ENCODE peak calls at places on chromosome 18, in seven cellular contexts. B, G, N, S, W, F and D are unnamed samples.

GRCh38 chr18:8854962-8855361 is 149.6 kb downstream of the MTCL1 start:
- DNase-seq in B (no peak), G (no peak), N (no peak), S (no peak), W (no peak), F (no peak), D (no peak)

GRCh38 chr18:13290856-13291271 is 72.3 kb downstream of the LDLRAD4 start:
- DNase-seq in B (no peak), G (no peak), N (no peak), S (no peak), W (no peak), F (no peak), D (no peak)

GRCh38 chr18:11857177-11857887 is 6.1 kb downstream of the CHMP1B start:
- DNase-seq in B (peak), G (no peak), N (peak), S (peak), W (peak), F (peak), D (peak)

GRCh38 chr18:61992285-61992684 is 99.5 kb upstream of the RNF152 start:
- DNase-seq in B (peak), G (no peak), N (peak), S (peak), W (no peak), F (peak), D (peak)

GRCh38 chr18:63178526-63178880 is 141.1 kb downstream of the BCL2 start:
- DNase-seq in B (no peak), G (peak), N (no peak), S (no peak), W (no peak), F (no peak), D (no peak)

GRCh38 chr18:21004721-21005120 is 106.9 kb downstream of the ROCK1 start:
- DNase-seq in B (peak), G (no peak), N (peak), S (peak), W (no peak), F (peak), D (peak)

GRCh38 chr18:71865888-71866287 is 678.3 kb downstream of the CBLN2 start:
- DNase-seq in B (no peak), G (no peak), N (no peak), S (no peak), W (no peak), F (no peak), D (no peak)

GRCh38 chr18:22314001-22314400 is 103.7 kb downstream of the CTAGE1 start:
- DNase-seq in B (peak), G (no peak), N (peak), S (peak), W (no peak), F (no peak), D (no peak)

GRCh38 chr18:63082661-63083531 is 236.7 kb downstream of the BCL2 start:
- DNase-seq in B (peak), G (no peak), N (peak), S (no peak), W (no peak), F (no peak), D (peak)

GRCh38 chr18:36758001-36758400 is 70.8 kb downstream of the TPGS2 start:
- DNase-seq in B (peak), G (no peak), N (peak), S (no peak), W (no peak), F (no peak), D (no peak)

GRCh38 chr18:55988537-55988936 is 400.5 kb upstream of the TCF4 start:
- DNase-seq in B (peak), G (no peak), N (peak), S (no peak), W (no peak), F (no peak), D (no peak)

GRCh38 chr18:57107141-57107832 is 39.6 kb upstream of the BOD1L2 start:
- DNase-seq in B (peak), G (no peak), N (peak), S (no peak), W (no peak), F (peak), D (peak)

GRCh38 chr18:36511791-36512352 is 214.4 kb downstream of the FHOD3 start:
- DNase-seq in B (peak), G (no peak), N (no peak), S (no peak), W (no peak), F (no peak), D (no peak)

GRCh38 chr18:58572680-58573079 is 56.2 kb downstream of the ALPK2 start:
- DNase-seq in B (no peak), G (no peak), N (no peak), S (no peak), W (no peak), F (no peak), D (no peak)

GRCh38 chr18:12011199-12011961 is 30.1 kb downstream of the IMPA2 start:
- DNase-seq in B (no peak), G (no peak), N (no peak), S (no peak), W (no peak), F (no peak), D (no peak)

GRCh38 chr18:28178720-28179119 is 1.8 kb upstream of the CDH2 start:
- DNase-seq in B (peak), G (no peak), N (peak), S (no peak), W (no peak), F (no peak), D (peak)

GRCh38 chr18:63186520-63186919 is 133.0 kb downstream of the BCL2 start:
- DNase-seq in B (no peak), G (no peak), N (no peak), S (no peak), W (no peak), F (no peak), D (no peak)

GRCh38 chr18:8776013-8776515 is 70.7 kb downstream of the MTCL1 start:
- DNase-seq in B (no peak), G (no peak), N (no peak), S (no peak), W (no peak), F (no peak), D (no peak)

GRCh38 chr18:53753616-53754015 is 470.9 kb downstream of the MBD2 start:
- DNase-seq in B (no peak), G (no peak), N (no peak), S (no peak), W (no peak), F (no peak), D (no peak)

GRCh38 chr18:7754725-7755181 is 187.6 kb downstream of the PTPRM start:
- DNase-seq in B (no peak), G (no peak), N (no peak), S (no peak), W (no peak), F (no peak), D (no peak)

GRCh38 chr18:12059334-12060181 is 34.1 kb upstream of the ANKRD62 start:
- DNase-seq in B (no peak), G (no peak), N (no peak), S (no peak), W (no peak), F (no peak), D (no peak)

GRCh38 chr18:9140381-9140780 is 3.8 kb downstream of the ANKRD12 start:
- DNase-seq in B (no peak), G (no peak), N (no peak), S (no peak), W (no peak), F (no peak), D (no peak)

GRCh38 chr18:44954256-44954655 is 273.6 kb downstream of the SETBP1 start:
- DNase-seq in B (no peak), G (no peak), N (no peak), S (no peak), W (no peak), F (no peak), D (no peak)

DNA sequence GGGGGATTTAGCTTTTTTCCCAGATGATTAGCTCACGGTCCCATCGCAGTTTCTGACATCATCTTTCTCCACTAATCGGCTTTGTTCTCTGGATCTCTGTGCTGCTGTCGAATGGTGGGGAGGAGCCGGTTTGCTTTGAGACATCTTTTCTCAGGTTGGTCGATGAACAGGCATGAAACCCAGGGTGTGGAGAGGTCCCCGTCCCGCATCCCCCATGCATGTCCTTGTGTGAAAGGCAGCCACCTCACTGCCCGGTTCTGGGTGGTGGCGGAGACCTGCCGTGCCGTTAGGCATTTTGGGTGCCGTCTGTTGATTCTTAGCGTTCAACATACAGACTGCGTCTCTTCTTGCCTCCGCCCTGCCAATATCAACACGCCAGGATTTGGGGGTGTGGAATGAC is 57.8 kb downstream of the CTDP1 start:
- DNase-seq in B (no peak), G (no peak), N (no peak), S (no peak), W (no peak), F (no peak), D (no peak)
- H3K4me3 ChIP-seq in B (no peak), G (no peak), N (no peak), S (no peak), W (no peak), F (no peak), D (no peak)

GRCh38 chr18:68431111-68431921 is 283.6 kb downstream of the TMX3 start:
- DNase-seq in B (peak), G (no peak), N (peak), S (no peak), W (no peak), F (peak), D (peak)
- TF ChIP-seq CTCF in B (no peak), G (no peak), N (no peak), S (no peak), W (no peak), F (no peak), D (no peak)

GRCh38 chr18:10453885-10454772 is at the start of gene APCDD1:
- DNase-seq in B (no peak), G (peak), N (peak), S (no peak), W (peak), F (no peak), D (no peak)
- H3K4me3 ChIP-seq in B (peak), G (peak), N (peak), S (peak), W (peak), F (peak), D (peak)

GRCh38 chr18:79199691-79200374 is 130.6 kb downstream of the ATP9B start:
- DNase-seq in B (peak), G (no peak), N (peak), S (peak), W (no peak), F (no peak), D (peak)
- TF ChIP-seq CTCF in B (peak), G (no peak), N (no peak), S (peak), W (no peak), F (no peak), D (no peak)

GRCh38 chr18:48940854-48941531 is 9.8 kb downstream of the SMAD7 start:
- DNase-seq in B (no peak), G (no peak), N (no peak), S (no peak), W (no peak), F (no peak), D (no peak)

GRCh38 chr18:48937869-48938750 is 12.7 kb downstream of the SMAD7 start:
- DNase-seq in B (no peak), G (no peak), N (no peak), S (no peak), W (no peak), F (no peak), D (no peak)

GRCh38 chr18:48941672-48942071 is 9.1 kb downstream of the SMAD7 start:
- DNase-seq in B (no peak), G (no peak), N (no peak), S (no peak), W (no peak), F (no peak), D (no peak)

GRCh38 chr18:48939368-48940097 is 11.2 kb downstream of the SMAD7 start:
- DNase-seq in B (peak), G (no peak), N (peak), S (no peak), W (no peak), F (no peak), D (peak)

DNA sequence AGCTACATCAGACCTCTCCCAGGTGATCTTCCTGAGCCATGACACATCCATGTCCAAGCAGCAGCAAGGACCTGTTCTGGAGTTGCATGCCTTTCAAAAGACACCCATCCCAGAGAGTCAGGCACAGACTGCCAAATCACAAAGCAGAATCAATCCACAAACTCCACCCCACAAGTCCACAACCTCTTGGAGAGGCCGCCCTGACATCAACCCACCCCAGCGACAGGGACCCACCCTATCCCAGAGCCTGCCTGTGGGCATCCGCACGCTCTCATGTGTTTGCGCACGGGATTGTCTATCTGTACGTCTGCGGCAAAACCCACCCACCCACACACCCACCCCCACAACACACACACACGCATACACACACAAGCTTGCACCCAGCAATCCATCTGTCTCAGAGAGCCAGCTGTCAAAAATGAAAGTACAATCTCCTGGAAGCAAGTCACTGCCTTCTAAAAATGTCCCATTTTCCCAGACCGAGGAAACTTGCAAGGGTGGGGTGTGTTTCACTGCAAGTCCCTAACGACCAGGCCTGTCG is 11.9 kb downstream of the SMAD7 start:
- DNase-seq in B (no peak), G (no peak), N (peak), S (no peak), W (no peak), F (no peak), D (no peak)
- H3K4me3 ChIP-seq in B (peak), G (peak), N (no peak), S (peak), W (peak), F (peak), D (no peak)

GRCh38 chr18:69128978-69129377 is 271.7 kb upstream of the DOK6 start:
- DNase-seq in B (no peak), G (no peak), N (no peak), S (no peak), W (no peak), F (no peak), D (no peak)

GRCh38 chr18:69123421-69123820 is 277.3 kb upstream of the DOK6 start:
- DNase-seq in B (no peak), G (no peak), N (no peak), S (no peak), W (no peak), F (no peak), D (no peak)

GRCh38 chr18:69127844-69128486 is 272.7 kb upstream of the DOK6 start:
- DNase-seq in B (peak), G (no peak), N (no peak), S (no peak), W (no peak), F (no peak), D (no peak)
- TF ChIP-seq CTCF in B (no peak), G (no peak), N (no peak), S (no peak), W (no peak), F (no peak), D (no peak)

GRCh38 chr18:76401496-76401895 is 93.5 kb downstream of the ZNF516 start:
- DNase-seq in B (no peak), G (no peak), N (no peak), S (no peak), W (no peak), F (no peak), D (no peak)
- H3K4me3 ChIP-seq in B (no peak), G (no peak), N (no peak), S (no peak), W (no peak), F (no peak), D (no peak)

DNA sequence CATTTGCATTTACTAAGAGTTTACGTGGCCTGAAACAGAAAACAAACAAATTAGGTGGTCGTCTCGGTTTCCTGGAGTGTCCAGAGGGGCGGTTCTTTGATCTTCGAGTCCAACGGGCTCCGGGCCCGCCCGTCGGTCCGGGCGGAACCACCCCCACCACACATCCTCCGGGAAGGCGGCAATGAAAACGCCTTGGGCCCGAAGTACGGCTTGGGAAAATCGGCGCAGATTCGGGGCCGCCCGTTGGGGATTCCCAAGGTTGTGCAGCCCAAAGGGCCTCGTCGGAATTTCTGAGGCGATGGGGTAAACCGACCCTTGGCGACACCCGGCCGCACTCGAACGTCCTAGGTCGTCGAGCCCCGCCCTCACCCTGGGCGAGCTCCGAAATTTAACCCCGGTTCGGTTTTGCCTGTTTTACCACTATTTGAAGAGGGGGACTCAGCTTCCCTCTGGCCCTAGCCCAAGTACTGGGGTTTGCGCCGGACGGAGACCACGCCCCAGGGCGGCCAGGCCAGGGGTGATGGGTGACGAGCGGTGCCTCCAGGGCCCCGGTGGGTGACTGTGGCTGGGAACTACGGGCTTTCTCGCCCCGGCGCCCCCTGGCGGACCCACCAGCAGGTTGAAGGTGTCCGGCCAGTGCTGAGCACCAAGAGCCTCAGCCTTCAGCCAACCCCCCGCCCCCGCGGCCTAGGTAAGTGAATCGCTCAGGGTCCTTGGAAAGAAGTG is 1.9 kb upstream of the CFAP53 start:
- DNase-seq in B (peak), G (peak), N (peak), S (no peak), W (peak), F (no peak), D (peak)
- TF ChIP-seq CTCF in B (peak), G (peak), N (peak), S (peak), W (peak), F (peak), D (peak)

GRCh38 chr18:3248670-3249359 is 1.2 kb downstream of the MYL12A start:
- DNase-seq in B (peak), G (no peak), N (peak), S (no peak), W (no peak), F (no peak), D (peak)
- H3K4me3 ChIP-seq in B (peak), G (peak), N (peak), S (peak), W (peak), F (peak), D (peak)

DNA sequence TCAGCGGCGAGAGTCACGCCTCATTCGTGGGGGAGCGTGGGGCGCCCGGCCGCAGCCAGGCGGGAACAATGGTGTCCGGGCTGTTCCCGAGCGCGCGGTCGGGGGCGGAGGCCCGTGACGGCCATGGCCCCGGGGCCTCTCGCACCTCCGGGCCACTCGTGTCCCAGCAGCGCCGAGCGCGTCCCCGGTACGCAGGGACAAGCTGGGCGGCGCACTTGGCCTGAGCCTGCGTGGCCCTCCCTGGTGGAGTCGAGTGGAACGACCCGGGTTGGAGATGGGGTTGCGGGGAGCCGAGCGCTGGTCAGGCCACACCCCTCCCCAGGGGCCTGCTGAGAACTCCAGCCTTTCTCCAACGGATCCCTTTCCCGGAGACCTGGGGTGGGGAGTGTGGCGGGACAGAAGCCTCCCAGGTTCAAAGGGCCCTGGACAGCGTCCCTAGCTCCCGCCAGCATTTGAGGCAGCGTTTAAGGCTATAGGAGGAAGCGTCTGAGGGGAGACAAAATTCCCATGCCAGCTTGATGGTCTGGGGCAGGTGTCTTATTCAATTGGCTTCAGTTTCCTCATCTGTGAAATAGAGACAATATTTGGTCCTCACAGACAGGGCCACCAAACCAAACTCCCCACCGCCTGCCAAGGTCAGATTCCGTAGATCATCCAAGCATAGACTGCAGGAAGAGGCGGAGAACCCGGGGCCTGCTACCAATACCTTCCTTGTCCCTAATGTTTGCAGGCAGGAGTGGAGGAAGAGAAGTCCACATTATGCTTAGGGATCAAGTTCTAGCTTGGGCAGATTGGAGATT is 545 bp downstream of the CNDP2 start:
- DNase-seq in B (peak), G (peak), N (peak), S (no peak), W (peak), F (no peak), D (peak)
- TF ChIP-seq CTCF in B (peak), G (no peak), N (no peak), S (peak), W (peak), F (no peak), D (no peak)